ENCODE peak calls at places on chromosome 4, in four cellular contexts. One of them, this sample, is unnamed. For H3K4me1 and H3K36me3, the result is how much of the 10 kb centered on the place peaks cover.

GRCh38 chr4:168306476-168306875 is 12.1 kb downstream of the DDX60 start:
- DNase-seq in mesenchymal stem cell: no peak
- DNase-seq in GM23248: no peak
- DNase-seq in endodermal cell: no peak
- DNase-seq in this sample: no peak

GRCh38 chr4:110197421-110198398 is 705 bp downstream of the ELOVL6 start:
- DNase-seq in endodermal cell: peak
- DNase-seq in mesenchymal stem cell: peak
- DNase-seq in GM23248: peak
- DNase-seq in this sample: peak

GRCh38 chr4:40337081-40337480 is 1.9 kb downstream of the CHRNA9 start:
- DNase-seq in GM23248: no peak
- DNase-seq in endodermal cell: no peak
- DNase-seq in mesenchymal stem cell: no peak
- DNase-seq in this sample: no peak

GRCh38 chr4:152680988-152681731 is 1.4 kb upstream of the TMEM154 start:
- DNase-seq in mesenchymal stem cell: peak
- DNase-seq in endodermal cell: peak
- DNase-seq in GM23248: peak
- DNase-seq in this sample: peak

GRCh38 chr4:25452081-25452480 is 75.0 kb downstream of the ANAPC4 start:
- DNase-seq in mesenchymal stem cell: no peak
- DNase-seq in GM23248: no peak
- DNase-seq in endodermal cell: no peak
- DNase-seq in this sample: no peak

GRCh38 chr4:13483142-13484044 is 747 bp downstream of the RAB28 start:
- DNase-seq in mesenchymal stem cell: peak
- DNase-seq in GM23248: peak
- DNase-seq in endodermal cell: peak
- DNase-seq in this sample: peak

GRCh38 chr4:80215449-80216052 is 18.2 kb downstream of the PRDM8 start:
- DNase-seq in mesenchymal stem cell: peak
- DNase-seq in GM23248: peak
- DNase-seq in endodermal cell: no peak
- DNase-seq in this sample: peak

GRCh38 chr4:28774344-28774743 is 1913.7 kb downstream of the STIM2 start:
- DNase-seq in mesenchymal stem cell: no peak
- DNase-seq in GM23248: no peak
- DNase-seq in endodermal cell: no peak
- DNase-seq in this sample: peak

GRCh38 chr4:12409507-12410190 is 981.0 kb upstream of the HS3ST1 start:
- DNase-seq in GM23248: no peak
- DNase-seq in mesenchymal stem cell: peak
- DNase-seq in endodermal cell: no peak
- DNase-seq in this sample: peak

GRCh38 chr4:141652161-141652778 is 15.9 kb downstream of the IL15 start:
- DNase-seq in mesenchymal stem cell: peak
- DNase-seq in GM23248: peak
- DNase-seq in endodermal cell: no peak
- DNase-seq in this sample: peak

GRCh38 chr4:139018971-139019758 is 3.6 kb downstream of the NOCT start:
- DNase-seq in mesenchymal stem cell: no peak
- DNase-seq in GM23248: peak
- DNase-seq in endodermal cell: peak
- DNase-seq in this sample: peak

GRCh38 chr4:1718095-1718850 is 2.9 kb downstream of the TMEM129 start:
- DNase-seq in GM23248: no peak
- DNase-seq in mesenchymal stem cell: no peak
- DNase-seq in endodermal cell: no peak
- DNase-seq in this sample: no peak

GRCh38 chr4:157514711-157515110 is 294.2 kb downstream of the GRIA2 start:
- DNase-seq in endodermal cell: peak
- DNase-seq in GM23248: no peak
- DNase-seq in mesenchymal stem cell: no peak
- DNase-seq in this sample: no peak

GRCh38 chr4:71296945-71297344 is 41.9 kb upstream of the SLC4A4 start:
- DNase-seq in GM23248: peak
- DNase-seq in endodermal cell: no peak
- DNase-seq in mesenchymal stem cell: no peak
- DNase-seq in this sample: no peak

GRCh38 chr4:119939066-119939995 is 127.3 kb downstream of the MAD2L1 start:
- DNase-seq in mesenchymal stem cell: no peak
- DNase-seq in endodermal cell: no peak
- DNase-seq in GM23248: no peak
- DNase-seq in this sample: peak

GRCh38 chr4:68038272-68038671 is 75.0 kb upstream of the TMPRSS11A start:
- DNase-seq in mesenchymal stem cell: no peak
- DNase-seq in endodermal cell: no peak
- DNase-seq in GM23248: no peak
- DNase-seq in this sample: no peak

GRCh38 chr4:70531981-70532380 is 13.6 kb downstream of the AMTN start:
- DNase-seq in endodermal cell: no peak
- DNase-seq in mesenchymal stem cell: no peak
- DNase-seq in GM23248: peak
- DNase-seq in this sample: no peak

GRCh38 chr4:17336524-17336941 is 175.4 kb downstream of the QDPR start:
- DNase-seq in endodermal cell: no peak
- DNase-seq in GM23248: no peak
- DNase-seq in mesenchymal stem cell: no peak
- DNase-seq in this sample: no peak

GRCh38 chr4:168562021-168562691 is 65.3 kb downstream of the PALLD start:
- DNase-seq in GM23248: peak
- DNase-seq in mesenchymal stem cell: no peak
- DNase-seq in endodermal cell: no peak
- DNase-seq in this sample: peak

GRCh38 chr4:107600456-107600855 is 119.6 kb downstream of the PAPSS1 start:
- DNase-seq in mesenchymal stem cell: peak
- DNase-seq in GM23248: peak
- DNase-seq in endodermal cell: no peak
- DNase-seq in this sample: peak

GRCh38 chr4:6463311-6464289 is 8.8 kb downstream of the PPP2R2C start:
- DNase-seq in mesenchymal stem cell: no peak
- DNase-seq in GM23248: no peak
- DNase-seq in endodermal cell: peak
- DNase-seq in this sample: no peak

GRCh38 chr4:107988763-107989035 is 990 bp upstream of the HADH start:
- DNase-seq in mesenchymal stem cell: no peak
- DNase-seq in GM23248: no peak
- DNase-seq in endodermal cell: no peak
- DNase-seq in this sample: no peak

GRCh38 chr4:71133491-71133890 is 140.0 kb downstream of the DCK start:
- DNase-seq in mesenchymal stem cell: no peak
- DNase-seq in GM23248: peak
- DNase-seq in endodermal cell: no peak
- DNase-seq in this sample: peak

GRCh38 chr4:159010563-159011260 is 92.2 kb upstream of the RAPGEF2 start:
- DNase-seq in GM23248: peak
- DNase-seq in endodermal cell: no peak
- DNase-seq in mesenchymal stem cell: no peak
- DNase-seq in this sample: peak

GRCh38 chr4:62871057-62871456 is 1538.2 kb downstream of the TECRL start:
- DNase-seq in mesenchymal stem cell: no peak
- DNase-seq in endodermal cell: no peak
- DNase-seq in GM23248: no peak
- DNase-seq in this sample: peak

GRCh38 chr4:148053298-148054003 is 321.6 kb downstream of the ARHGAP10 start:
- DNase-seq in endodermal cell: no peak
- DNase-seq in GM23248: no peak
- DNase-seq in mesenchymal stem cell: no peak
- DNase-seq in this sample: no peak
- H3K4me1 ChIP-seq in endodermal cell: under half
- H3K4me1 ChIP-seq in GM23248: under half
- H3K4me1 ChIP-seq in mesenchymal stem cell: under half
- H3K4me1 ChIP-seq in this sample: under half

DNA sequence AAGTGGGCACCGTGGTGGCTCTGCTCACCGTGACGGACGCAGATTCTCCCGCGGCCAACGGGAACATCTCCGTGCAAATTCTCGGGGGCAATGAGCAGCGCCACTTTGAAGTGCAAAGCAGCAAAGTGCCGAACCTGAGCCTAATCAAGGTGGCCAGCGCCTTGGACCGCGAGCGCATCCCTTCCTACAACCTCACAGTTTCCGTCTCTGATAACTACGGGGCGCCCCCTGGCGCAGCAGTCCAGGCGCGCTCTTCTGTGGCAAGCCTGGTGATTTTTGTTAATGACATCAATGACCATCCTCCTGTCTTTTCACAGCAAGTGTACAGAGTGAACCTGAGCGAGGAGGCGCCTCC is 2.7 kb downstream of the FAT4 start:
- DNase-seq in mesenchymal stem cell: peak
- DNase-seq in endodermal cell: peak
- DNase-seq in GM23248: peak
- DNase-seq in this sample: peak
- H3K9ac ChIP-seq in mesenchymal stem cell: peak
- H3K9ac ChIP-seq in endodermal cell: no peak
- H3K9ac ChIP-seq in GM23248: peak
- H3K9ac ChIP-seq in this sample: no peak

GRCh38 chr4:113547487-113548042 is 214.0 kb downstream of the CAMK2D start:
- DNase-seq in endodermal cell: peak
- DNase-seq in mesenchymal stem cell: peak
- DNase-seq in GM23248: peak
- DNase-seq in this sample: peak
- H3K36me3 ChIP-seq in endodermal cell: half or more
- H3K36me3 ChIP-seq in mesenchymal stem cell: under half
- H3K36me3 ChIP-seq in GM23248: under half
- H3K36me3 ChIP-seq in this sample: under half

GRCh38 chr4:85895755-85896154 is 420.8 kb downstream of the ARHGAP24 start:
- DNase-seq in endodermal cell: no peak
- DNase-seq in mesenchymal stem cell: no peak
- DNase-seq in GM23248: no peak
- DNase-seq in this sample: no peak
- H3K4me1 ChIP-seq in endodermal cell: under half
- H3K4me1 ChIP-seq in mesenchymal stem cell: under half
- H3K4me1 ChIP-seq in GM23248: under half
- H3K4me1 ChIP-seq in this sample: under half

GRCh38 chr4:3834921-3835521 is 68.8 kb downstream of the ADRA2C start:
- DNase-seq in endodermal cell: peak
- DNase-seq in mesenchymal stem cell: no peak
- DNase-seq in GM23248: no peak
- DNase-seq in this sample: no peak

GRCh38 chr4:3834186-3834920 is 68.2 kb downstream of the ADRA2C start:
- DNase-seq in endodermal cell: peak
- DNase-seq in mesenchymal stem cell: no peak
- DNase-seq in GM23248: no peak
- DNase-seq in this sample: no peak

GRCh38 chr4:3836802-3837601 is 70.8 kb downstream of the ADRA2C start:
- DNase-seq in endodermal cell: peak
- DNase-seq in mesenchymal stem cell: no peak
- DNase-seq in GM23248: peak
- DNase-seq in this sample: no peak

GRCh38 chr4:3836041-3836801 is 70.0 kb downstream of the ADRA2C start:
- DNase-seq in GM23248: no peak
- DNase-seq in endodermal cell: peak
- DNase-seq in mesenchymal stem cell: no peak
- DNase-seq in this sample: no peak

GRCh38 chr4:3835527-3836040 is 69.4 kb downstream of the ADRA2C start:
- DNase-seq in endodermal cell: no peak
- DNase-seq in mesenchymal stem cell: no peak
- DNase-seq in GM23248: no peak
- DNase-seq in this sample: no peak
- H3K9ac ChIP-seq in endodermal cell: no peak
- H3K9ac ChIP-seq in mesenchymal stem cell: no peak
- H3K9ac ChIP-seq in GM23248: no peak
- H3K9ac ChIP-seq in this sample: no peak

DNA sequence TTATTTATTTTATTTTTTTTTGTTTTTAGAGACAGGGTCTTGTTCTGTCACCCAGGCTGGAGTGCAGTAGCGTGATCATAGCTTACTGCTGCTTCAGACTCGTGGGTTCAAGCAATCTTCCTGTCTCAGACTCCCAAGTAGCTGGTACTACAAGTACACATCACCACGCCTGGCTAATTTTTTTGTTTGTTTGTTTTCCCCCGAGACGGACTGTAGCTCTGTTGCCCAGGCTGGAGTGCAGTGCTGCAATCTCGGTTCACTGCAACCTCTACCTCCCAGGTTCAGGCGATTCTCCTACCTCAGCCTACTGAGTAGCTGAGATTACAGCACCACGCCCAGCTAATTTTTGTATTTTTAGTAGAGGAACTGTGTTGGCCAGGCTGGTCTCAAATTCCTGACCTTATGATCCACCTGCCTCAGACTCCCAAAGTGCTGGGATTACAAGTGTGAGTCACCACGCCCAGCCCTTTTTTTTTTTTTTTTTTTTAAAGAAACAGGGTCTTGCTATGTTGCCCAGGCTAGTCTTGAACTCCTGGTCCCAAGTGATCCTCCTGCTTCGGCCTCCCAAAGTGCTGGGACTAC is 32.2 kb downstream of the COPS4 start:
- DNase-seq in endodermal cell: no peak
- DNase-seq in GM23248: no peak
- DNase-seq in mesenchymal stem cell: no peak
- DNase-seq in this sample: no peak
- H3K36me3 ChIP-seq in endodermal cell: half or more
- H3K36me3 ChIP-seq in GM23248: half or more
- H3K36me3 ChIP-seq in mesenchymal stem cell: under half
- H3K36me3 ChIP-seq in this sample: under half

DNA sequence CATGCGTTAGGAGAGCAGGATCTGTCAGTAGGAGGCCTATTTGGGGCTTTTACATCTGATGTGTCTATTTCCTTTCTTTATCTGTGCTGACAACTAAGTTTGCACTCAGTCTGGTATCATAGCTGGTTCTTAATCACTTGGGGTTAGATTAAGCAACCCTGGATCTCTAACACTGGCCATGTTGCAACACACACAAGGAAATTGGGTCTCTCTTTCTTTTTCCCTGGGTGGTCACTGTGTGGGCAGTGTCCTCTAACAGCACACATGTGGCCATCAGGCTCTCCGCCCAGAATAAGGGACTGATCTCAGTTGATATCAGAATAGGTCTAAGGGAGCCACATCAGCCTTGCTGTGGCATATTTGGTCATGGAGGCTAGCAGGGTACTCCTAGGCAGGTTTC is 38.8 kb downstream of the IGFBP7 start:
- DNase-seq in mesenchymal stem cell: peak
- DNase-seq in GM23248: peak
- DNase-seq in endodermal cell: no peak
- DNase-seq in this sample: peak
- H3K4me1 ChIP-seq in mesenchymal stem cell: under half
- H3K4me1 ChIP-seq in GM23248: under half
- H3K4me1 ChIP-seq in endodermal cell: under half
- H3K4me1 ChIP-seq in this sample: under half

DNA sequence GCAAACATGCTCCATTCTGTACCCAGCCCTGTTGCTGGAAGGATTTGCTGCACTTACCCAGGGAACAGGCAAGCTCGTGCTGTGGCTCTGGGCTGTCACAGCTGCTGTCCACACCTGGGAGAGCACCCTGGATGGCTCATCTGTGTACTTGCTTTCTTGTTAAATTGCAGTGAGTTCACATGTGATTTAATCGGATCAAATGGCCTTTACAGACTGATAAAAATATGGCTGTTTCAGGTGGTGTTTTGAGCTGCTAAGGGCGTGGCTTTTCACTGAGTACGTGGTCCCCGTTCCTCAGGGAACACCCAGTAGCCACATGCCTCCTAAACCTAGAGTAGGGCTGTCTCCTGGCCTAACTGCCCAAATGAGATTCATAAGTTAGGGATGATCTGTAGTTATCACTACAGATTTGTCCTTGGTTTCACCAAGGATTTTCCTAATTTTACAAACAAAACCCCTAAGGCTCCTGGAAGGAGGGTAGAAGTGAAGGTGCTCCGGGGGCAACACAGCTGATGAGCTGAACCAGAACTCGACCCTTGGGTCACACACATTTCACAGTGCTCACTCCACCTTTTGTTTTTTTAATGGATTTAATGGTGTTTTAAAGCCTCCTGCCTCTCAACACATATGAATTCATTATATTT is 13.7 kb downstream of the KLKB1 start:
- DNase-seq in GM23248: no peak
- DNase-seq in endodermal cell: no peak
- DNase-seq in mesenchymal stem cell: no peak
- DNase-seq in this sample: no peak
- H3K9ac ChIP-seq in GM23248: no peak
- H3K9ac ChIP-seq in endodermal cell: no peak
- H3K9ac ChIP-seq in mesenchymal stem cell: no peak
- H3K9ac ChIP-seq in this sample: no peak

This sample was measured in fibroblast of lung.